ENCODE peak calls at places on chromosomes 3 and 15, in six cellular contexts. V, X, Y, A, C and L are unnamed samples.
A peak's percentile ranks its signal among the peaks of the same experiment; 100 is the strongest.

GRCh38 chr3:153221748-153222162 is 59.7 kb downstream of the RAP2B start:
- DNase-seq in V (peak; percentile 99), X (no peak), Y (peak; percentile 98), A (peak; percentile 93), C (peak; percentile 99), L (peak; percentile 83)

GRCh38 chr15:40075298-40076044 is 33.2 kb downstream of the BMF start:
- DNase-seq in V (peak; percentile 49), X (no peak), Y (no peak), A (no peak), C (peak; percentile 46), L (no peak)

GRCh38 chr15:97520689-97521088 is 439.8 kb upstream of the ARRDC4 start:
- DNase-seq in V (no peak), X (no peak), Y (no peak), A (no peak), C (no peak), L (no peak)

GRCh38 chr15:99059010-99059981 is 45.6 kb upstream of the SYNM start:
- DNase-seq in V (peak; percentile 85), X (peak; percentile 44), Y (peak; percentile 95), A (peak; percentile 84), C (peak; percentile 71), L (peak; percentile 53)

GRCh38 chr3:119810018-119810435 is 28.1 kb downstream of the NR1I2 start:
- DNase-seq in V (peak; percentile 18), X (peak; percentile 28), Y (peak; percentile 39), A (no peak), C (no peak), L (peak; percentile 57)

GRCh38 chr3:99176169-99176964 is 274.9 kb upstream of the DCBLD2 start:
- DNase-seq in V (peak; percentile 48), X (no peak), Y (peak; percentile 9), A (no peak), C (no peak), L (no peak)

GRCh38 chr3:147940400-147940799 is 531.2 kb downstream of the ZIC1 start:
- DNase-seq in V (no peak), X (no peak), Y (no peak), A (no peak), C (no peak), L (no peak)

GRCh38 chr15:60392601-60392985 is 5.2 kb downstream of the ANXA2 start:
- DNase-seq in V (peak; percentile 94), X (no peak), Y (peak; percentile 79), A (no peak), C (no peak), L (no peak)

GRCh38 chr3:16512435-16513140 is 911 bp downstream of the RFTN1 start:
- DNase-seq in V (no peak), X (no peak), Y (no peak), A (peak; percentile 33), C (peak; percentile 69), L (peak; percentile 29)

GRCh38 chr3:122305818-122306621 is 19.0 kb upstream of the CSTA start:
- DNase-seq in V (peak; percentile 25), X (no peak), Y (no peak), A (no peak), C (peak; percentile 35), L (no peak)

GRCh38 chr15:78133801-78134200 is 2.6 kb upstream of the CIB2 start:
- DNase-seq in V (no peak), X (no peak), Y (no peak), A (no peak), C (no peak), L (no peak)

GRCh38 chr3:72892870-72893269 is 5.0 kb downstream of the GXYLT2 start:
- DNase-seq in V (no peak), X (no peak), Y (no peak), A (no peak), C (peak; percentile 37), L (no peak)

GRCh38 chr15:63283126-63283525 is 5.7 kb downstream of the APH1B start:
- DNase-seq in V (no peak), X (no peak), Y (no peak), A (no peak), C (peak; percentile 90), L (no peak)

GRCh38 chr3:133887951-133888703 is 7.6 kb downstream of the RAB6B start:
- DNase-seq in V (peak; percentile 16), X (no peak), Y (no peak), A (no peak), C (peak; percentile 91), L (no peak)

GRCh38 chr3:59327324-59327939 is 277.6 kb upstream of the CFAP20DC start:
- DNase-seq in V (peak; percentile 94), X (no peak), Y (peak; percentile 73), A (no peak), C (no peak), L (no peak)

GRCh38 chr3:135117977-135118376 is 322.9 kb downstream of the EPHB1 start:
- DNase-seq in V (no peak), X (no peak), Y (no peak), A (no peak), C (no peak), L (no peak)

GRCh38 chr15:77554306-77555080 is 78.2 kb downstream of the LINGO1 start:
- DNase-seq in V (no peak), X (no peak), Y (no peak), A (no peak), C (no peak), L (peak; percentile 94)

GRCh38 chr15:71997691-71998090 is 120.3 kb downstream of the MYO9A start:
- DNase-seq in V (peak; percentile 58), X (no peak), Y (peak; percentile 8), A (no peak), C (no peak), L (no peak)

GRCh38 chr3:152511904-152512303 is 243.2 kb downstream of the MBNL1 start:
- DNase-seq in V (no peak), X (no peak), Y (no peak), A (no peak), C (no peak), L (no peak)

GRCh38 chr3:111895079-111895478 is 36.0 kb downstream of the PHLDB2 start:
- DNase-seq in V (peak; percentile 59), X (peak; percentile 5), Y (peak; percentile 49), A (peak; percentile 42), C (peak; percentile 12), L (peak; percentile 41)

GRCh38 chr3:78721771-78722543 is 1045.8 kb downstream of the ROBO1 start:
- DNase-seq in V (no peak), X (no peak), Y (no peak), A (no peak), C (no peak), L (no peak)

GRCh38 chr15:81388431-81388760 is 14.4 kb upstream of the TMC3 start:
- DNase-seq in V (no peak), X (no peak), Y (no peak), A (no peak), C (no peak), L (no peak)

GRCh38 chr3:129383292-129383860 is 45.1 kb downstream of the EFCAB12 start:
- DNase-seq in V (peak; percentile 80), X (peak; percentile 82), Y (peak; percentile 77), A (peak; percentile 84), C (peak; percentile 70), L (peak; percentile 83)

GRCh38 chr15:45253330-45253729 is 1.3 kb downstream of the SLC28A2 start:
- DNase-seq in V (no peak), X (no peak), Y (peak; percentile 1), A (no peak), C (peak; percentile 18), L (no peak)

GRCh38 chr15:69719527-69719926 is 266.9 kb downstream of the RPLP1 start:
- DNase-seq in V (no peak), X (no peak), Y (no peak), A (no peak), C (peak; percentile 90), L (peak; percentile 39)

GRCh38 chr15:43370310-43370974 is 401 bp downstream of the ZSCAN29 start:
- DNase-seq in V (peak; percentile 39), X (no peak), Y (peak; percentile 53), A (peak; percentile 21), C (peak; percentile 51), L (peak; percentile 18)

GRCh38 chr3:64079369-64080160 is 56.3 kb upstream of the PSMD6 start:
- DNase-seq in V (peak; percentile 12), X (peak; percentile 64), Y (peak; percentile 33), A (no peak), C (no peak), L (no peak)

GRCh38 chr15:43433160-43433559 is 59.8 kb downstream of the TP53BP1 start:
- DNase-seq in V (no peak), X (no peak), Y (peak; percentile 45), A (no peak), C (no peak), L (no peak)

GRCh38 chr3:69925506-69925905 is 74.0 kb upstream of the SAMMSON start:
- DNase-seq in V (no peak), X (no peak), Y (peak; percentile 63), A (no peak), C (no peak), L (no peak)

GRCh38 chr3:34727700-34728099 is 911.6 kb upstream of the ARPP21 start:
- DNase-seq in V (no peak), X (no peak), Y (peak; percentile 4), A (peak; percentile 5), C (no peak), L (no peak)

GRCh38 chr3:188153498-188153948 is 434 bp upstream of the LPP start:
- DNase-seq in V (peak; percentile 96), X (peak; percentile 86), Y (peak; percentile 98), A (peak; percentile 91), C (peak; percentile 64), L (peak; percentile 69)

GRCh38 chr3:9681723-9682081 is 21.9 kb upstream of the CPNE9 start:
- DNase-seq in V (no peak), X (no peak), Y (no peak), A (no peak), C (no peak), L (no peak)

GRCh38 chr15:83653639-83654378 is at the start of gene ADAMTSL3:
- DNase-seq in V (no peak), X (peak; percentile 19), Y (peak; percentile 21), A (peak; percentile 31), C (no peak), L (peak; percentile 34)

GRCh38 chr3:187746059-187746453 is 788 bp upstream of the BCL6 start:
- DNase-seq in V (peak; percentile 15), X (no peak), Y (peak; percentile 27), A (no peak), C (peak; percentile 4), L (no peak)